ENCODE peak calls at places on chromosomes 11 and 22, in six cellular contexts. R is neuronal stem cell, F is adrenal gland, H is RWPE2, P is mammary epithelial cell, L is pancreas. B is an unnamed sample.

GRCh38 chr22:37911273-37911672 is 5.2 kb downstream of the MICALL1 start:
- DNase-seq in F (no peak), P (no peak), H (no peak), R (no peak), L (no peak), B (no peak)

GRCh38 chr11:121448431-121448941 is 3.6 kb upstream of the SORL1 start:
- DNase-seq in H (no peak), F (no peak), P (no peak), R (no peak), L (no peak), B (no peak)

GRCh38 chr11:134628426-134628825 is 216.4 kb upstream of the B3GAT1 start:
- DNase-seq in H (no peak), P (no peak), L (no peak), R (no peak), F (no peak), B (no peak)

GRCh38 chr22:17974087-17974486 is 50.3 kb downstream of the MICAL3 start:
- DNase-seq in R (no peak), P (no peak), L (no peak), F (no peak), H (no peak), B (no peak)

GRCh38 chr22:45007247-45007945 is 2.4 kb downstream of the PHF21B start:
- DNase-seq in L (peak; percentile 14), P (peak; percentile 19), F (peak; percentile 44), R (peak; percentile 86), H (no peak), B (peak; percentile 70)

GRCh38 chr11:45905095-45905494 is 2.0 kb downstream of the FREY1 start:
- DNase-seq in H (no peak), L (no peak), R (no peak), F (no peak), P (no peak), B (no peak)

GRCh38 chr22:29621761-29622526 is 18.5 kb downstream of the NF2 start:
- DNase-seq in L (no peak), F (peak; percentile 32), P (peak; percentile 96), R (no peak), H (no peak), B (no peak)

GRCh38 chr11:134118016-134118415 is 49.1 kb downstream of the JAM3 start:
- DNase-seq in H (no peak), P (no peak), L (no peak), R (no peak), F (no peak), B (no peak)

GRCh38 chr11:114606003-114606801 is 10.6 kb upstream of the NXPE4 start:
- DNase-seq in F (no peak), H (no peak), P (no peak), R (no peak), L (no peak), B (no peak)

GRCh38 chr22:35230839-35231584 is 26.3 kb upstream of the HMGXB4 start:
- DNase-seq in H (no peak), R (no peak), P (no peak), L (no peak), F (no peak), B (peak; percentile 5)

GRCh38 chr11:1817000-1817399 is 17.8 kb upstream of the SYT8 start:
- DNase-seq in L (no peak), R (no peak), P (no peak), H (no peak), F (no peak), B (no peak)

GRCh38 chr11:106344392-106344791 is 266.9 kb downstream of the AASDHPPT start:
- DNase-seq in L (no peak), F (no peak), P (peak; percentile 5), H (no peak), R (no peak), B (no peak)

GRCh38 chr11:1298695-1299492 is 10.5 kb downstream of the TOLLIP start:
- DNase-seq in H (peak; percentile 84), L (peak; percentile 87), P (peak; percentile 80), F (peak; percentile 94), R (no peak), B (peak; percentile 91)

GRCh38 chr11:7385532-7385931 is 99.8 kb upstream of the OLFML1 start:
- DNase-seq in F (no peak), P (no peak), H (no peak), R (no peak), L (no peak), B (no peak)
- H3K4me3 ChIP-seq in F (no peak overlapping the region), P (no peak overlapping the region), H (no peak overlapping the region), R (no peak overlapping the region), L (no peak overlapping the region), B (no peak overlapping the region)

GRCh38 chr11:12897390-12897789 is 111.7 kb upstream of the RASSF10 start:
- DNase-seq in H (no peak), R (no peak), L (no peak), P (no peak), F (peak; percentile 27), B (no peak)

GRCh38 chr11:12890476-12890875 is 118.6 kb upstream of the RASSF10 start:
- DNase-seq in R (no peak), L (no peak), F (no peak), H (no peak), P (no peak), B (no peak)

GRCh38 chr11:12897867-12898266 is 111.2 kb upstream of the RASSF10 start:
- DNase-seq in F (no peak), P (no peak), H (no peak), R (no peak), L (no peak), B (no peak)

GRCh38 chr11:12889243-12889642 is 119.9 kb upstream of the RASSF10 start:
- DNase-seq in P (peak; percentile 67), R (no peak), L (no peak), F (no peak), H (no peak), B (no peak)

GRCh38 chr11:12893787-12894672 is 115.1 kb upstream of the RASSF10 start:
- DNase-seq in H (no peak), F (peak; percentile 72), P (peak; percentile 42), R (peak; percentile 59), L (peak; percentile 43), B (peak; percentile 81)
- H3K4me1 ChIP-seq in H (no peaks in the 10 kb centered on the region), F (peaks cover 3% of the 10 kb centered on the region), P (peaks cover 18% of the 10 kb centered on the region), R (no peaks in the 10 kb centered on the region), L (peaks cover 3% of the 10 kb centered on the region), B (peaks cover 10% of the 10 kb centered on the region)

GRCh38 chr22:19449422-19449767 is 1.9 kb upstream of the C22orf39 start:
- DNase-seq in H (no peak), R (no peak), F (no peak), L (no peak), P (no peak), B (no peak)
- H3K4me3 ChIP-seq in H (no peak overlapping the region), R (no peak overlapping the region), F (no peak overlapping the region), L (no peak overlapping the region), P (no peak overlapping the region), B (no peak overlapping the region)

DNA sequence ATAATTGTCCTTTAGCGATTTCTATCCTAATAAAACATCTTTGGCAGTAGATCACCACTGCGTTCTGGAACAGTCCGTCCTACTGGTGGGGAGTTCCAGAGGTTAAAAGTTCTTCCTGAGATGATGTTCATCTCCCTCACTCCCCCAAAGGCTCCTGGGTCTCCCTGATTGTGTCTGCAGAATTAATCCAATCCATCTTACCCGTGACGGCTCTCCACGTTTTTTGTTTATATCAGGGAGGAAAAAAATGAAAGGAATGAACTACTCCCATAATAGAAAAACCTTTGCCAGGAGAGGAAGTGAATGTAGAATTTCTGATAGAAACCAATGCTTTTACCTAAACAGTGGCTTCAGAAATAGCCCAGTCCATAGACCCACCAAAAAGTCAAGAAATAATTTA is 81.6 kb downstream of the LARGE1 start:
- DNase-seq in F (no peak), L (no peak), P (no peak), H (no peak), R (no peak), B (no peak)
- H3K4me1 ChIP-seq in F (peaks cover 14% of the 10 kb centered on the region), L (no peaks in the 10 kb centered on the region), P (no peaks in the 10 kb centered on the region), H (no peaks in the 10 kb centered on the region), R (no peaks in the 10 kb centered on the region), B (no peaks in the 10 kb centered on the region)

GRCh38 chr11:62922653-62923371 is 1.6 kb upstream of the CHRM1 start:
- DNase-seq in H (no peak), L (no peak), P (no peak), F (no peak), R (no peak), B (no peak)
- H3K4me3 ChIP-seq in H (no peak overlapping the region), L (no peak overlapping the region), P (no peak overlapping the region), F (no peak overlapping the region), R (no peak overlapping the region), B (no peak overlapping the region)

GRCh38 chr11:65382036-65382803 is at the start of gene SLC25A45:
- DNase-seq in F (peak; percentile 98), L (peak; percentile 98), P (peak; percentile 100), R (no peak), H (peak; percentile 99), B (peak; percentile 94)
- H3K4me1 ChIP-seq in F (peaks cover 32% of the 10 kb centered on the region), L (peaks cover 46% of the 10 kb centered on the region), P (peaks cover 47% of the 10 kb centered on the region), R (peaks cover 15% of the 10 kb centered on the region), H (peaks cover 16% of the 10 kb centered on the region), B (peaks cover 56% of the 10 kb centered on the region)